ENCODE peak calls at places on chromosome 18, in four cellular contexts. One of them, this sample, is unnamed.

GRCh38 chr18:78169487-78169886 is 810.1 kb upstream of the SALL3 start:
- DNase-seq in EL: no peak
- DNase-seq in naive thymus-derived CD8-positive, alpha-beta T cell: no peak
- DNase-seq in BJ: no peak
- DNase-seq in this sample: no peak

GRCh38 chr18:24408496-24408895 is 10.9 kb upstream of the OSBPL1A start:
- DNase-seq in naive thymus-derived CD8-positive, alpha-beta T cell: no peak
- DNase-seq in BJ: no peak
- DNase-seq in EL: no peak
- DNase-seq in this sample: no peak

GRCh38 chr18:46754661-46755292 is 2.1 kb downstream of the ST8SIA5 start:
- DNase-seq in BJ: no peak
- DNase-seq in naive thymus-derived CD8-positive, alpha-beta T cell: no peak
- DNase-seq in EL: no peak
- DNase-seq in this sample: no peak

GRCh38 chr18:36411745-36412168 is 114.2 kb downstream of the FHOD3 start:
- DNase-seq in BJ: no peak
- DNase-seq in EL: peak; percentile 56
- DNase-seq in naive thymus-derived CD8-positive, alpha-beta T cell: no peak
- DNase-seq in this sample: no peak

GRCh38 chr18:74831571-74832250 is 234.0 kb downstream of the ZNF407 start:
- DNase-seq in naive thymus-derived CD8-positive, alpha-beta T cell: no peak
- DNase-seq in BJ: no peak
- DNase-seq in EL: peak; percentile 10
- DNase-seq in this sample: no peak

GRCh38 chr18:79951545-79952456 is at the start of gene SLC66A2:
- DNase-seq in naive thymus-derived CD8-positive, alpha-beta T cell: peak; percentile 89
- DNase-seq in BJ: no peak
- DNase-seq in EL: peak; percentile 84
- DNase-seq in this sample: peak; percentile 84

GRCh38 chr18:40980171-40980570 is 974.9 kb upstream of the PIK3C3 start:
- DNase-seq in BJ: no peak
- DNase-seq in EL: no peak
- DNase-seq in naive thymus-derived CD8-positive, alpha-beta T cell: no peak
- DNase-seq in this sample: no peak

GRCh38 chr18:37270046-37270665 is 295.4 kb downstream of the CELF4 start:
- DNase-seq in BJ: no peak
- DNase-seq in EL: peak; percentile 38
- DNase-seq in naive thymus-derived CD8-positive, alpha-beta T cell: peak; percentile 1
- DNase-seq in this sample: no peak

GRCh38 chr18:39806519-39806918 is 2148.5 kb upstream of the PIK3C3 start:
- DNase-seq in naive thymus-derived CD8-positive, alpha-beta T cell: no peak
- DNase-seq in EL: peak; percentile 36
- DNase-seq in BJ: no peak
- DNase-seq in this sample: no peak

GRCh38 chr18:74631242-74632087 is 33.8 kb downstream of the ZNF407 start:
- DNase-seq in naive thymus-derived CD8-positive, alpha-beta T cell: peak; percentile 54
- DNase-seq in EL: peak; percentile 50
- DNase-seq in BJ: peak; percentile 75
- DNase-seq in this sample: peak; percentile 36

GRCh38 chr18:79546781-79547272 is 132.8 kb upstream of the CTDP1 start:
- DNase-seq in BJ: no peak
- DNase-seq in naive thymus-derived CD8-positive, alpha-beta T cell: no peak
- DNase-seq in EL: no peak
- DNase-seq in this sample: no peak

GRCh38 chr18:58501033-58501432 is 127.9 kb downstream of the ALPK2 start:
- DNase-seq in naive thymus-derived CD8-positive, alpha-beta T cell: no peak
- DNase-seq in BJ: no peak
- DNase-seq in EL: no peak
- DNase-seq in this sample: no peak

GRCh38 chr18:6145645-6146308 is 250.5 kb upstream of the TMEM200C start:
- DNase-seq in EL: no peak
- DNase-seq in naive thymus-derived CD8-positive, alpha-beta T cell: no peak
- DNase-seq in BJ: no peak
- DNase-seq in this sample: no peak

GRCh38 chr18:24055009-24055804 is 40.7 kb downstream of the TTC39C start:
- DNase-seq in naive thymus-derived CD8-positive, alpha-beta T cell: no peak
- DNase-seq in EL: no peak
- DNase-seq in BJ: no peak
- DNase-seq in this sample: no peak

GRCh38 chr18:5515007-5515744 is 28.6 kb downstream of the EPB41L3 start:
- DNase-seq in BJ: no peak
- DNase-seq in naive thymus-derived CD8-positive, alpha-beta T cell: no peak
- DNase-seq in EL: no peak
- DNase-seq in this sample: no peak

GRCh38 chr18:64398320-64398719 is 249.4 kb upstream of the LINC00305 start:
- DNase-seq in EL: no peak
- DNase-seq in BJ: no peak
- DNase-seq in naive thymus-derived CD8-positive, alpha-beta T cell: no peak
- DNase-seq in this sample: no peak

GRCh38 chr18:22432672-22433137 is 15.0 kb upstream of the CTAGE1 start:
- DNase-seq in EL: peak; percentile 94
- DNase-seq in BJ: no peak
- DNase-seq in naive thymus-derived CD8-positive, alpha-beta T cell: no peak
- DNase-seq in this sample: no peak

GRCh38 chr18:48831113-48831759 is 119.5 kb downstream of the SMAD7 start:
- DNase-seq in EL: no peak
- DNase-seq in BJ: no peak
- DNase-seq in naive thymus-derived CD8-positive, alpha-beta T cell: no peak
- DNase-seq in this sample: no peak

GRCh38 chr18:63297678-63298392 is 21.7 kb downstream of the BCL2 start:
- DNase-seq in EL: no peak
- DNase-seq in naive thymus-derived CD8-positive, alpha-beta T cell: no peak
- DNase-seq in BJ: no peak
- DNase-seq in this sample: no peak

GRCh38 chr18:11178951-11179549 is 29.7 kb upstream of the PIEZO2 start:
- DNase-seq in BJ: no peak
- DNase-seq in naive thymus-derived CD8-positive, alpha-beta T cell: no peak
- DNase-seq in EL: peak; percentile 42
- DNase-seq in this sample: no peak

This sample was measured in central memory CD4-positive, alpha-beta T cell.